ENCODE peak calls at places on chromosomes 6 and 20, in five cellular contexts. One of them, this sample, is unnamed.

GRCh38 chr20:219290-220115 is 7.6 kb upstream of the DEFB129 start:
- ATAC-seq in Panc1: peak; percentile 93
- ATAC-seq in upper lobe of left lung: no peak
- ATAC-seq in K562: peak; percentile 68
- ATAC-seq in GM12878: peak; percentile 65
- ATAC-seq in this sample: no peak

GRCh38 chr20:3652646-3653596 is 10.3 kb downstream of the GFRA4 start:
- ATAC-seq in Panc1: no peak
- ATAC-seq in upper lobe of left lung: no peak
- ATAC-seq in K562: peak; percentile 77
- ATAC-seq in GM12878: no peak
- ATAC-seq in this sample: no peak

GRCh38 chr6:117615981-117616961 is 14.0 kb upstream of the GOPC start:
- ATAC-seq in Panc1: no peak
- ATAC-seq in upper lobe of left lung: no peak
- ATAC-seq in K562: no peak
- ATAC-seq in GM12878: peak; percentile 34
- ATAC-seq in this sample: no peak

GRCh38 chr6:112443666-112444065 is 96.5 kb downstream of the RFPL4B start:
- ATAC-seq in Panc1: no peak
- ATAC-seq in upper lobe of left lung: peak; percentile 75
- ATAC-seq in K562: no peak
- ATAC-seq in GM12878: no peak
- ATAC-seq in this sample: peak; percentile 80

GRCh38 chr6:148891027-148891783 is 144.4 kb downstream of the UST start:
- ATAC-seq in Panc1: no peak
- ATAC-seq in upper lobe of left lung: no peak
- ATAC-seq in K562: no peak
- ATAC-seq in GM12878: no peak
- ATAC-seq in this sample: no peak

GRCh38 chr6:144395014-144395413 is 109.9 kb downstream of the UTRN start:
- ATAC-seq in Panc1: no peak
- ATAC-seq in upper lobe of left lung: no peak
- ATAC-seq in K562: no peak
- ATAC-seq in GM12878: no peak
- ATAC-seq in this sample: no peak

GRCh38 chr6:37289931-37290330 is 32.0 kb upstream of the TMEM217 start:
- ATAC-seq in Panc1: no peak
- ATAC-seq in upper lobe of left lung: no peak
- ATAC-seq in K562: no peak
- ATAC-seq in GM12878: no peak
- ATAC-seq in this sample: no peak

GRCh38 chr6:57074383-57074782 is 15.6 kb upstream of the ZNF451 start:
- ATAC-seq in Panc1: no peak
- ATAC-seq in upper lobe of left lung: no peak
- ATAC-seq in K562: no peak
- ATAC-seq in GM12878: no peak
- ATAC-seq in this sample: no peak

GRCh38 chr6:41185991-41186675 is 14.8 kb downstream of the TREML2 start:
- ATAC-seq in Panc1: no peak
- ATAC-seq in upper lobe of left lung: peak; percentile 34
- ATAC-seq in K562: no peak
- ATAC-seq in GM12878: no peak
- ATAC-seq in this sample: no peak

DNA sequence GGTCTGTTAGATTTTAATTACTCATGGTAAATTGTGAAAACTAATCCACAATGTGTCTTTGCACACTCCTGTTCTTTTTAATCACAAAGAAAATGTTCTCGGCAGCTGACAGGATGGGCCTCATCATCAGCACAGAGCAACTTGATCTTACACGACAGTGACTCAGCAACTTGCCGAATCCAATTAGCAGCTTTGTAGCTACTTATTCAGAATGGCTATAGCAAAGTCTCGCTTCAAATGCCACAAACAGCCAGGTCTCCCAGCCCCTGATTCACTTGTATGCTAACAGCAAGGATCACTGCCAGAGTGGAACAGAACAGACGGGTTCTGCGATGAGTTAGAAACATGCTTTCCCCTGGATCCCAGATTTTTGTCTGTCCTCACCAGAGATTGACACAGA is 254.4 kb downstream of the NRN1 start:
- ATAC-seq in Panc1: no peak
- ATAC-seq in upper lobe of left lung: no peak
- ATAC-seq in K562: peak; percentile 56
- ATAC-seq in GM12878: no peak
- ATAC-seq in this sample: no peak
- TF ChIP-seq POLR2AphosphoS5 in Panc1: no peak
- TF ChIP-seq POLR2AphosphoS5 in upper lobe of left lung: no peak
- TF ChIP-seq POLR2AphosphoS5 in K562: no peak
- TF ChIP-seq POLR2AphosphoS5 in GM12878: no peak
- TF ChIP-seq POLR2AphosphoS5 in this sample: no peak

GRCh38 chr20:45350217-45350616 is 2.0 kb upstream of the SDC4 start:
- ATAC-seq in Panc1: no peak
- ATAC-seq in upper lobe of left lung: no peak
- ATAC-seq in K562: no peak
- ATAC-seq in GM12878: no peak
- ATAC-seq in this sample: no peak
- H3K27ac ChIP-seq in Panc1: no peak overlapping the region
- H3K27ac ChIP-seq in upper lobe of left lung: no peak overlapping the region
- H3K27ac ChIP-seq in K562: no peak overlapping the region
- H3K27ac ChIP-seq in GM12878: no peak overlapping the region
- H3K27ac ChIP-seq in this sample: no peak overlapping the region

DNA sequence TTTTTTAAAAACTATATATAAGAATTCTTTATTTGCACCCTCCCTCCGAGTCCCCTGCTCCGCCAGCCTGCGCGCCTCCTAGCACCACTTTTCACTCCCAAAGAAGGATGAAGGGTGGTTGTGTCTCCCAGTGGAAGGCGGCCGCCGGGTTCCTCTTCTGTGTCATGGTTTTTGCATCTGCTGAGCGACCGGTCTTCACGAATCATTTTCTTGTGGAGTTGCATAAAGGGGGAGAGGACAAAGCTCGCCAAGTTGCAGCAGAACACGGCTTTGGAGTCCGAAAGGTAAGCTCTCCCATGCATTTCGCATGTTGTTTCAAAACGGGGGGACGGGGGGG is 327 bp downstream of the PCSK2 start:
- ATAC-seq in Panc1: no peak
- ATAC-seq in upper lobe of left lung: no peak
- ATAC-seq in K562: no peak
- ATAC-seq in GM12878: no peak
- ATAC-seq in this sample: no peak
- H3K4me3 ChIP-seq in Panc1: no peak overlapping the region
- H3K4me3 ChIP-seq in upper lobe of left lung: peak overlapping the region; percentile 48
- H3K4me3 ChIP-seq in K562: no peak overlapping the region
- H3K4me3 ChIP-seq in GM12878: no peak overlapping the region
- H3K4me3 ChIP-seq in this sample: peak overlapping the region; percentile 3

GRCh38 chr20:43749734-43750294 is 23.0 kb upstream of the GTSF1L start:
- ATAC-seq in Panc1: peak; percentile 94
- ATAC-seq in upper lobe of left lung: peak; percentile 91
- ATAC-seq in K562: peak; percentile 95
- ATAC-seq in GM12878: peak; percentile 45
- ATAC-seq in this sample: peak; percentile 66

GRCh38 chr20:43752561-43753301 is 25.9 kb upstream of the GTSF1L start:
- ATAC-seq in Panc1: no peak
- ATAC-seq in upper lobe of left lung: peak; percentile 59
- ATAC-seq in K562: peak; percentile 21
- ATAC-seq in GM12878: peak; percentile 75
- ATAC-seq in this sample: no peak

GRCh38 chr20:43752051-43752360 is 25.2 kb upstream of the GTSF1L start:
- ATAC-seq in Panc1: no peak
- ATAC-seq in upper lobe of left lung: no peak
- ATAC-seq in K562: no peak
- ATAC-seq in GM12878: no peak
- ATAC-seq in this sample: no peak

GRCh38 chr20:43750774-43751166 is 24.0 kb upstream of the GTSF1L start:
- ATAC-seq in Panc1: no peak
- ATAC-seq in upper lobe of left lung: no peak
- ATAC-seq in K562: no peak
- ATAC-seq in GM12878: peak; percentile 13
- ATAC-seq in this sample: no peak

DNA sequence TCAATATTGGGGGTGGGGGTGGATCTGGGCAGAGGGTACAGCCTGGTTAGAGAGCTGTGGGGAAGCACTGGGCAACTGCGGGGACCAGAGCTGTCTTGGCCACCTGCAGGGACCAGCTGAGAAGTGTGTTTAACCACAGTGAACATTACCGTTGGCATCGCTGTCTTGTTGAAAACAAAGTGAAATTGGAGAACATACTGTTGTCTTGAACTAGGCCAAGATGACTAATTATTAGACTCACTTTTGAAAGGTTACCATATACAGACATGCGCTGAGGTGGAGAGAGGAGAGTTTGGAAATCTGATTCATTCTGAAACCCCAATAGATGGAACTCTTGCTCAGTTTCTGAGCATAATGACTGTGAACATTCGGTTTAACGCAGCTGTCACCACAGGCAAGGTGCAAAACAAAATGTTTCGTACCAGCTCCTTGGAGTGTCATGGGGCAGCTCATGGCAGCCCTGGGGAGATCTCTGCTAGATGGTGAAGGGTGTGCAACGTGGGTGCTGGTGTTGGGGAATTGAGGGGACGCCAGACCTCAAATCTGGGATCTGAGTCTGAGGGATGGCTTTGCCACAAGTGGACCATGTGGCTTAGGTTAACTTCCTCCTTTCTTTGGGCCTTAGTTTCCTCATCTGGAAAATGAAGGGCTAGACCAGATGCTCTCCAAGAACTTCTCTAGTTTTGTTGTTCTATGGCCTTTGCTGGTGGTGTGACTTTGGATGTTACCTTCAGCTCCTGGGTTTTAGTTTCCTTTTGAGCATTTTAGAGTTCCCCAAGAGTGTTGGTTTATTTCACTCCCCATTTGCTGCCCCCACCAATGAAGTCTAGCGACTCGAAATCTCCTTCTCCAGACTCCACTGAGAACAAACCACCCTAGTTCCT is 24.6 kb upstream of the GTSF1L start:
- ATAC-seq in Panc1: no peak
- ATAC-seq in upper lobe of left lung: no peak
- ATAC-seq in K562: no peak
- ATAC-seq in GM12878: peak; percentile 77
- ATAC-seq in this sample: peak; percentile 86
- TF ChIP-seq POLR2AphosphoS5 in Panc1: no peak
- TF ChIP-seq POLR2AphosphoS5 in upper lobe of left lung: no peak
- TF ChIP-seq POLR2AphosphoS5 in K562: no peak
- TF ChIP-seq POLR2AphosphoS5 in GM12878: peak; percentile 64
- TF ChIP-seq POLR2AphosphoS5 in this sample: peak; percentile 92

GRCh38 chr6:12291083-12291784 is 1.1 kb downstream of the EDN1 start:
- ATAC-seq in Panc1: no peak
- ATAC-seq in upper lobe of left lung: no peak
- ATAC-seq in K562: no peak
- ATAC-seq in GM12878: peak; percentile 3
- ATAC-seq in this sample: no peak

GRCh38 chr6:12288211-12288618 is 1.9 kb upstream of the EDN1 start:
- ATAC-seq in Panc1: peak; percentile 23
- ATAC-seq in upper lobe of left lung: peak; percentile 8
- ATAC-seq in K562: no peak
- ATAC-seq in GM12878: no peak
- ATAC-seq in this sample: no peak

GRCh38 chr6:12289655-12290489 is at the start of gene EDN1:
- ATAC-seq in Panc1: peak; percentile 76
- ATAC-seq in upper lobe of left lung: peak; percentile 94
- ATAC-seq in K562: peak; percentile 87
- ATAC-seq in GM12878: peak; percentile 84
- ATAC-seq in this sample: peak; percentile 82

GRCh38 chr6:12290490-12290820 is 294 bp downstream of the EDN1 start:
- ATAC-seq in Panc1: no peak
- ATAC-seq in upper lobe of left lung: no peak
- ATAC-seq in K562: no peak
- ATAC-seq in GM12878: peak; percentile 1
- ATAC-seq in this sample: no peak

DNA sequence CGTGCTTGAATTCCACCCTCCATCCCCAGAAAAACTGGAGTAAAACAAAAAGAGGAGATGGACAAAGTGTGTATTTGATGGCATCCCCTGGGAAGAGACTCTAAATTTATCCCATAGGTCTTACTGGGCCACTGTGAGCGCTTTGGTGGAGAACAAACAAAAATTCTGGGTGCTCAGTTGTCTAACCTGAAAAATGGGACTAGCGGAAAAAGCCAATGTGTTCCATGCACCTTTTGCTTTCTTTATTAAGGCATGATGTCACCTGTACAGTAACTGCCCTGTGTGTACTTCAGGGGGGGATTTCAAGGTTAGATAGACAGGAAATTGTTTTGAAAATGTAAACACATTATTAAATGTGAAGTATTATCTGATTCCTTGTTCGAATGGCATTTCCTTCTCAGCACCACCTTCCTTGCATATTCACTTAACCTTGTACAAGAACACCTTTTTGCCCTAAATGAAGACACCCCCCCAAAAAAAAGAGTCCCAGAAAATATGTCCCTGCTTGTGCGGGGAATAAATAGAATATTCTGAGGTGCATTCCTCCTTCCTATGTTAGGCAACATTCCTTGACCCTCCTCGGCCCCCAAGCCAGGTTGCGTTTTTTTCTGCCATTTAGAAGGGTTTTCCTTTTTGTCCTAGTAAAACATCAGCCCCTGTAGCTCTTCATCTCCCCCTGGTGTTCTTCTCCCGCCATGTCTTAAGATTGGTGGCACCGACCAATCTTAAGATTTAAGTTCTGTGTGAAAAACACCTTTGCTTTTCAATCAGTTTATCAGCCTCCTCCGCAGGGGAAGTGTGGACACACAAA is 1.1 kb upstream of the EDN1 start:
- ATAC-seq in Panc1: peak; percentile 17
- ATAC-seq in upper lobe of left lung: peak; percentile 78
- ATAC-seq in K562: peak; percentile 86
- ATAC-seq in GM12878: peak; percentile 51
- ATAC-seq in this sample: no peak
- H3K27ac ChIP-seq in Panc1: peak overlapping the region; percentile 93
- H3K27ac ChIP-seq in upper lobe of left lung: peak overlapping the region; percentile 81
- H3K27ac ChIP-seq in K562: no peak overlapping the region
- H3K27ac ChIP-seq in GM12878: peak overlapping the region; percentile 54
- H3K27ac ChIP-seq in this sample: no peak overlapping the region

GRCh38 chr6:389622-390021 is 1.9 kb upstream of the IRF4 start:
- ATAC-seq in Panc1: no peak
- ATAC-seq in upper lobe of left lung: no peak
- ATAC-seq in K562: no peak
- ATAC-seq in GM12878: peak; percentile 36
- ATAC-seq in this sample: no peak

GRCh38 chr6:392441-393390 is 1.2 kb downstream of the IRF4 start:
- ATAC-seq in Panc1: peak; percentile 9
- ATAC-seq in upper lobe of left lung: peak; percentile 31
- ATAC-seq in K562: no peak
- ATAC-seq in GM12878: peak; percentile 1
- ATAC-seq in this sample: no peak

GRCh38 chr6:390914-391558 is 516 bp upstream of the IRF4 start:
- ATAC-seq in Panc1: no peak
- ATAC-seq in upper lobe of left lung: no peak
- ATAC-seq in K562: no peak
- ATAC-seq in GM12878: peak; percentile 15
- ATAC-seq in this sample: no peak

GRCh38 chr6:393391-394221 is 2.1 kb downstream of the IRF4 start:
- ATAC-seq in Panc1: peak; percentile 37
- ATAC-seq in upper lobe of left lung: no peak
- ATAC-seq in K562: no peak
- ATAC-seq in GM12878: peak; percentile 2
- ATAC-seq in this sample: no peak

GRCh38 chr6:391559-392440 is at the start of gene IRF4:
- ATAC-seq in Panc1: no peak
- ATAC-seq in upper lobe of left lung: peak; percentile 67
- ATAC-seq in K562: no peak
- ATAC-seq in GM12878: peak; percentile 63
- ATAC-seq in this sample: peak; percentile 24
- H3K4me3 ChIP-seq in Panc1: no peak within 1 kb of the TSS
- H3K4me3 ChIP-seq in upper lobe of left lung: peak within 1 kb of the TSS; percentile 50
- H3K4me3 ChIP-seq in K562: no peak within 1 kb of the TSS
- H3K4me3 ChIP-seq in GM12878: peak within 1 kb of the TSS; percentile 95
- H3K4me3 ChIP-seq in this sample: peak within 1 kb of the TSS; percentile 48

GRCh38 chr20:25197870-25198190 is 2.3 kb downstream of the ENTPD6 start:
- ATAC-seq in Panc1: no peak
- ATAC-seq in upper lobe of left lung: no peak
- ATAC-seq in K562: no peak
- ATAC-seq in GM12878: no peak
- ATAC-seq in this sample: no peak
- TF ChIP-seq POLR2AphosphoS5 in Panc1: no peak
- TF ChIP-seq POLR2AphosphoS5 in upper lobe of left lung: no peak
- TF ChIP-seq POLR2AphosphoS5 in K562: no peak
- TF ChIP-seq POLR2AphosphoS5 in GM12878: no peak
- TF ChIP-seq POLR2AphosphoS5 in this sample: no peak